ENCODE peak calls at places on chromosome 22, in five cellular contexts. J, N, U, Z and Y are unnamed samples.

GRCh38 chr22:17009640-17010291 is 1.7 kb upstream of the GAB4 start:
- DNase-seq in J (no peak), U (no peak), N (no peak), Z (no peak), Y (no peak)

GRCh38 chr22:40107756-40108437 is 69.8 kb upstream of the TNRC6B start:
- DNase-seq in Z (no peak), J (peak; percentile 43), N (no peak), U (no peak), Y (no peak)

GRCh38 chr22:48705159-48705916 is 1122.3 kb downstream of the BRD1 start:
- DNase-seq in N (no peak), U (no peak), J (no peak), Z (no peak), Y (no peak)

GRCh38 chr22:39574779-39575551 is 4.4 kb downstream of the CACNA1I start:
- DNase-seq in J (no peak), Z (no peak), U (no peak), N (no peak), Y (peak; percentile 26)

GRCh38 chr22:29782061-29782845 is 15.1 kb downstream of the UQCR10 start:
- DNase-seq in Z (no peak), N (no peak), U (peak; percentile 35), J (no peak), Y (no peak)

GRCh38 chr22:19106886-19107729 is 15.1 kb downstream of the DGCR2 start:
- DNase-seq in J (no peak), U (no peak), Z (no peak), N (no peak), Y (no peak)

GRCh38 chr22:25754527-25755202 is 12.7 kb downstream of the MYO18B start:
- DNase-seq in Z (no peak), U (no peak), N (peak; percentile 59), J (no peak), Y (no peak)

GRCh38 chr22:46390652-46391301 is 55.3 kb downstream of the TRMU start:
- DNase-seq in U (no peak), J (no peak), N (peak; percentile 62), Z (no peak), Y (no peak)

GRCh38 chr22:25735657-25736056 is 6.3 kb upstream of the MYO18B start:
- DNase-seq in J (no peak), U (no peak), N (no peak), Z (no peak), Y (no peak)

GRCh38 chr22:24554316-24555159 is at the start of gene GUCD1:
- DNase-seq in Z (no peak), N (peak; percentile 24), U (peak; percentile 18), J (peak; percentile 39), Y (peak; percentile 70)

GRCh38 chr22:30743257-30744020 is 48.8 kb downstream of the OSBP2 start:
- DNase-seq in J (no peak), N (no peak), Z (no peak), U (no peak), Y (no peak)

GRCh38 chr22:39419096-39419495 is 19.5 kb downstream of the TAB1 start:
- DNase-seq in N (no peak), J (no peak), U (no peak), Z (no peak), Y (no peak)

GRCh38 chr22:45154383-45154782 is 9.3 kb upstream of the NUP50 start:
- DNase-seq in N (no peak), J (no peak), U (no peak), Z (no peak), Y (no peak)